ENCODE peak calls at places on chromosomes 6 and 20, in four cellular contexts. Q, V, N and X are unnamed samples.

GRCh38 chr6:136341967-136342366 is 52.3 kb upstream of the BCLAF1 start:
- DNase-seq in Q (no peak), V (no peak), N (no peak), X (peak; percentile 40)

GRCh38 chr20:9483131-9483530 is 31.3 kb upstream of the LAMP5 start:
- DNase-seq in Q (peak; percentile 35), V (no peak), N (no peak), X (no peak)

GRCh38 chr6:150275489-150275888 is 93.3 kb upstream of the IYD start:
- DNase-seq in Q (no peak), V (no peak), N (no peak), X (no peak)

GRCh38 chr6:47481806-47482205 is 4.2 kb downstream of the CD2AP start:
- DNase-seq in Q (no peak), V (no peak), N (no peak), X (no peak)

GRCh38 chr6:138722425-138723371 is 50.9 kb upstream of the CCDC28A start:
- DNase-seq in Q (peak; percentile 49), V (peak; percentile 16), N (no peak), X (peak; percentile 87)

GRCh38 chr20:12575352-12576095 is 433.2 kb upstream of the SPTLC3 start:
- DNase-seq in Q (no peak), V (no peak), N (peak; percentile 40), X (no peak)

GRCh38 chr20:5430670-5431069 is 113.9 kb upstream of the PROKR2 start:
- DNase-seq in Q (no peak), V (no peak), N (no peak), X (no peak)

GRCh38 chr6:139597781-139598368 is 223.4 kb upstream of the CITED2 start:
- DNase-seq in Q (peak; percentile 98), V (peak; percentile 99), N (peak; percentile 53), X (peak; percentile 97)

GRCh38 chr6:157761331-157761921 is 61.6 kb upstream of the SNX9 start:
- DNase-seq in Q (peak; percentile 76), V (peak; percentile 74), N (no peak), X (peak; percentile 45)

GRCh38 chr20:62770111-62770910 is 26.0 kb upstream of the MRGBP start:
- DNase-seq in Q (no peak), V (no peak), N (no peak), X (no peak)

GRCh38 chr6:166459272-166459671 is 76.5 kb upstream of the MPC1 start:
- DNase-seq in Q (no peak), V (no peak), N (no peak), X (no peak)

GRCh38 chr6:30646450-30647038 is 389 bp upstream of the C6orf136 start:
- DNase-seq in Q (no peak), V (no peak), N (peak; percentile 75), X (peak; percentile 87)

GRCh38 chr6:147782302-147782701 is 273.8 kb downstream of the SAMD5 start:
- DNase-seq in Q (peak; percentile 77), V (no peak), N (no peak), X (no peak)

GRCh38 chr20:4026093-4026601 is 10.8 kb upstream of the RNF24 start:
- DNase-seq in Q (peak; percentile 88), V (peak; percentile 87), N (no peak), X (peak; percentile 70)

GRCh38 chr6:163579111-163579879 is 164.8 kb downstream of the QKI start:
- DNase-seq in Q (no peak), V (no peak), N (no peak), X (no peak)

GRCh38 chr6:119871520-119871919 is 522.0 kb upstream of the MAN1A1 start:
- DNase-seq in Q (no peak), V (no peak), N (no peak), X (no peak)

GRCh38 chr6:7672066-7673062 is 53.5 kb upstream of the BMP6 start:
- DNase-seq in Q (peak; percentile 13), V (peak; percentile 18), N (no peak), X (no peak)

GRCh38 chr20:52805128-52805527 is 167.0 kb upstream of the TSHZ2 start:
- DNase-seq in Q (no peak), V (no peak), N (no peak), X (no peak)

GRCh38 chr6:138477913-138478539 is 21.3 kb downstream of the NHSL1 start:
- DNase-seq in Q (no peak), V (no peak), N (no peak), X (peak; percentile 7)

GRCh38 chr6:53544500-53545308 is at the start of gene GCLC:
- DNase-seq in Q (peak; percentile 95), V (peak; percentile 94), N (peak; percentile 90), X (peak; percentile 93)
- TF ChIP-seq CTCF in Q (peak; percentile 70), V (peak; percentile 31), N (peak; percentile 91), X (peak; percentile 84)

DNA sequence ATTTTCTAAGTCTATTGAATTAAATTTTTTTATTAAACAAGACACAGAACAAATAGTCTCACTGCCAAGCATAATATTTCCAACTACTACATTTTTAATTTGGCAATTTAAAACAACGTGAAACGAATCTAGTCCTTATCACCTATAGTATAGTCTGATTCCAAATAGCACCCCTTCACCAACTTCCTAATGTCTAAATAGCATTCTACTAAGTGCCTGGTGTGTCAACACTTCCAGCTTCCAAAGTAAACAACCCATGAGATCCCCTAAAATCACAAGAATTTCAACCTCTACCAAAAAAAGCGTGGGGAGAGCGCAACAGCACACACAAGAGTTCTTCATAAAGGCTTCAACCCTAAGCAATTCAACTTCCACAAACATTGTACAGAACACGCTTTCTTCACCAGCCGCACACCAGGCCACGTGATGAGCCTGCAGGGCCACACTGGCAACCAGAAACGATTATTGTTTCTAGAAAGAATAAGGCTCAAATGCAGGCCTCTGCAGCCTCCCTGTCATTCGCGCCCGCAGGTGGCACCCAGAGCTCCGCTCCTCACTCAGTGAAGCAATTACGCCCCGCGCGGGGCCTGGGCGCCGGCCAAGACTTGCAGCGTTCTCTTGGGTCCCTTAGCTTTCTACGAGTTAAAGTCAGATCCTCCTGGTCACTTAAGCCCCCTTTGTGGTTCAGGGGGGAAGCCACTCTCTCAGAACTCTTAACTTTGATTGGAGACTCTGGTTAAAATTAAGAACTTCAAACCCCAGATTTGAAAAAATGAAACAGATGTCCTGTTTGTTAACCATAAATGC is 18.4 kb downstream of the SIM1 start:
- DNase-seq in Q (no peak), V (no peak), N (no peak), X (peak; percentile 61)
- TF ChIP-seq CTCF in Q (no peak), V (no peak), N (no peak), X (no peak)

GRCh38 chr20:46549188-46549967 is 1.1 kb downstream of the OCSTAMP start:
- DNase-seq in Q (no peak), V (no peak), N (no peak), X (no peak)
- TF ChIP-seq CTCF in Q (no peak), V (no peak), N (no peak), X (peak; percentile 12)

DNA sequence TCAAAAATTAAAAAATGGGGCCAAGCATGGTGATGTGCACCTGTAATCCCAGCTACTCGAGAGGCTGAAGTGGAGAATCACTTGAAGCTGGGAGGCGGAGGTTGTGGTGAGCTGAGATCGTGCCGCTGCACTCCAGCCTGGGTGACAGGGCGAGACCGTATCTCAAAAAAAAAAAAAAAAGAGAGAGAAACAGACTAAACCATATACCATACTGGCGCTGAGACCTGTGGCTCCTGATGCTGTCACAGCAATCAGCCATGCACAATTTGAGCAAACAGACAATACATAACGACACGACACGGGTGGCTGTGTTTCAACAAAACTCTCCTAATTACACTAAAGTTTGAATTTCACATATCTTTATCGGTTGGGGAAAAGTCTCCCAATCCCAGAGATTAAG is 14.9 kb upstream of the CBFA2T2 start:
- DNase-seq in Q (no peak), V (no peak), N (no peak), X (no peak)
- TF ChIP-seq CTCF in Q (no peak), V (no peak), N (no peak), X (no peak)

GRCh38 chr6:160388922-160389321 is 40.7 kb downstream of the SLC22A3 start:
- DNase-seq in Q (no peak), V (no peak), N (no peak), X (no peak)

GRCh38 chr6:160382946-160383345 is 34.8 kb downstream of the SLC22A3 start:
- DNase-seq in Q (no peak), V (no peak), N (no peak), X (no peak)

GRCh38 chr6:160391419-160392116 is 43.4 kb downstream of the SLC22A3 start:
- DNase-seq in Q (no peak), V (no peak), N (no peak), X (no peak)

GRCh38 chr6:160387887-160388286 is 39.7 kb downstream of the SLC22A3 start:
- DNase-seq in Q (no peak), V (no peak), N (no peak), X (no peak)

DNA sequence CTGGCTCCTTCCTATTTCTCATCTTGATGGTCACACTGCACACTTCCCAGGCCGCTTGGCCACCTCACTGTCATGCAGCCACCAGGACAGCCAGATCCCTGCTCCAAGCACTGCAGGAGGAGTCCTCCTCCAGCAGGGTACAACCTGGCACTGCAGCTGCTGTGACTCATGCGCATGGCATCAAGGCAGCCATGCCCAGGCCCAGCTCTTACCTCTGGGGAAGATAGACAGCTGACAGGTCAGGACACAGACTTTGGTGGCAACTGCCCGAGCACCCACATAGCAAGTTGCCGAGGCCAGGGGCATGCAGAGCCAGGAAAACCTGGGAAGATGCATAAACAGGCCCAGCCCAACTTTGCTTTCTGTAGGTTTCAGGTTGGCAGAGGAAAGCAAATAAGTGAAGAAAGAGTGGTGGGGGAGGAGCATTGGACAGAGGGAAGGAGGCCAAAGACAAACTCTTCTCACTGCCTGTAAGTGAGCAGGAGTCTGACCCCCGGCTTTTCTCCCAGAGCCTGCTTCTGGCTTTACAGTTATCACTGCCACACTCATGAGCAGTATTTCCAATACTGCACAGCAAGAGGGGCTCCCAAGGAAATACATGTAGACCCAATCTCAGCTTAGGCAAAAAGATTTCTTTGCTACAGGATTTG is 38.8 kb downstream of the SLC22A3 start:
- DNase-seq in Q (no peak), V (peak; percentile 3), N (no peak), X (no peak)
- TF ChIP-seq CTCF in Q (no peak), V (no peak), N (no peak), X (no peak)

DNA sequence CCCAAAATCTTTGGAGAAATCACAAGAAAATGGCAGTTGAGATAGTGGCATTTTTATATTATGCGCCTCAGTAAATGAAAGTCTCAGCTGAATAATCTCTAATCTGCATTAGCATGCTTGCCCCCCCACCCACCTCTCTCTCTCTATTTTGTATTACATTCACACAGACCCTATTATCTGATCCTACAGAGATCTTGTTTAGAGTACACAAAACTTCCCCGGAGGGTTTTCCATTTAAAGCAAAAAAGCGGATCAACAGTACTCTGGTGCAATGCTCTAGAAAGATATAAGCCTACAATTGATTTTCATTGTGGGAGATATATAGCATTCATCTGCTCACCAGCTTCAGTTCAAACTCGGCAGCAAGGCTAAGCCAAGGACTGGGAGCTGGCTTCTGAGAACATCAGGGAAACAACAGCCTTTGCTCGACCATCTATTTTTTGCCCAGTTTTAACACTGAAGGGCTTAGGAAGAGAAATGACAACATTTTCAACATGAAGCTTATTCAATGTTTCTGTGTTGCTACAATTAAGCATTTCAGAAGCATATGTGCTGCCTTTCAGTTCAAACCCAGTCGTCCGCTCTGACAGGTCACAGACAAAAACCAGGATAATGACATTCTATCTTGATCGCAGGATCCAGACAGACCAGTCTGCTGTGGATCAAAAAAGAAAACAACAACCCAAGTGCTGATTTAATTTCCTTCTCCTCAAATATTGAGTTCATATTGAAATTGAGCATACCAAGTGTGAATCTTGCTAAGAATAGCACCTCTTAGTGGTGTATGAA is 137.6 kb upstream of the ATXN1 start:
- DNase-seq in Q (no peak), V (no peak), N (no peak), X (no peak)
- TF ChIP-seq CTCF in Q (no peak), V (no peak), N (no peak), X (no peak)

DNA sequence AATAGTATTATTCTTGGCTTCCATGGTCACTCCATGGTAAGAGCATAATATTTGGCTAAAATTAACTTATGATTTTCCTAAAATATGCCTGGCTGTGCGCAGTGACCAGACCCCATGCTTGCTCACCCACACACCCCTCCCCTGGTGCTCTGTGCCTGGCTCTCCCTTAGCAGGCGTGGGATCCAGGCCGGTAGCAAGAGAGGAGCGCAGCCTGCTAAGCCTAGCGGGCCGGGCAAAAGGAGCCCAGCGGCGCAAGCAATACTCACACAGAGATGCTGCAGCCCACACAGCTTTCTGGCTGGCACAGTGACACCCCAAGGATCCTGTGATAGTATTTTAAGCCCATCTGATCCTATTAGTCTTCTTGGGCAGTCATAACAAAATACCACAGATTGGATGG is 79.8 kb upstream of the EYS start:
- DNase-seq in Q (no peak), V (no peak), N (no peak), X (no peak)
- TF ChIP-seq CTCF in Q (no peak), V (no peak), N (no peak), X (no peak)